ENCODE peak calls at places on chromosome 17, in five cellular contexts. W, O, D, A and C are unnamed samples.

GRCh38 chr17:1473841-1474240 is 17.8 kb upstream of the CRK start:
- DNase-seq in W (no peak), D (no peak), A (peak), O (no peak), C (no peak)

GRCh38 chr17:35056013-35056412 is 7.5 kb downstream of the RFFL start:
- DNase-seq in A (no peak), W (no peak), D (no peak), O (no peak), C (no peak)

GRCh38 chr17:50248255-50248654 is 26.0 kb upstream of the TMEM92 start:
- DNase-seq in D (no peak), W (no peak), O (no peak), A (no peak), C (no peak)

GRCh38 chr17:36463916-36464764 is 22.3 kb upstream of the ZNHIT3 start:
- DNase-seq in A (peak), W (peak), O (peak), D (peak), C (peak)

GRCh38 chr17:77444653-77445029 is 303.9 kb downstream of the SEC14L1 start:
- DNase-seq in O (no peak), A (no peak), D (no peak), W (peak), C (no peak)

GRCh38 chr17:66679631-66680517 is 155.0 kb upstream of the CACNG5 start:
- DNase-seq in D (no peak), W (no peak), O (no peak), A (no peak), C (no peak)

GRCh38 chr17:27892866-27893769 is at the start of gene LYRM9:
- DNase-seq in A (peak), D (peak), W (peak), O (peak), C (peak)

GRCh38 chr17:3555189-3555796 is 2.3 kb downstream of the TRPV3 start:
- DNase-seq in D (no peak), O (no peak), W (no peak), A (no peak), C (no peak)

GRCh38 chr17:82217530-82218204 is 5.0 kb upstream of the CCDC57 start:
- DNase-seq in D (peak), A (no peak), O (no peak), W (peak), C (peak)

GRCh38 chr17:38873646-38874380 is 4.0 kb downstream of the LASP1 start:
- DNase-seq in W (no peak), A (no peak), O (no peak), D (no peak), C (no peak)

GRCh38 chr17:43900183-43900857 is 7.0 kb downstream of the MPP2 start:
- DNase-seq in O (peak), W (peak), A (peak), D (peak), C (peak)

GRCh38 chr17:3572231-3572630 is 14.6 kb upstream of the TRPV3 start:
- DNase-seq in D (no peak), W (no peak), O (no peak), A (no peak), C (no peak)

GRCh38 chr17:77810536-77810935 is 148.0 kb upstream of the TNRC6C start:
- DNase-seq in D (no peak), O (no peak), W (peak), A (no peak), C (no peak)

GRCh38 chr17:80328620-80329380 is 68.1 kb downstream of the RNF213 start:
- DNase-seq in W (no peak), A (no peak), D (no peak), O (no peak), C (no peak)

GRCh38 chr17:45432405-45433113 is at the start of gene ARHGAP27:
- DNase-seq in A (peak), O (no peak), D (peak), W (no peak), C (peak)